ENCODE peak calls at places on chromosomes 11 and 22, in five cellular contexts. U is mesenchymal stem cell, G is H1, S is lower lobe of right lung, C is spleen. M is an unnamed sample. For H3K4me1, the result is how much of the 10 kb centered on the place peaks cover.

GRCh38 chr11:75873417-75874148 is 58.6 kb downstream of the UVRAG start:
- DNase-seq in U (no peak), G (no peak), S (no peak), C (no peak), M (no peak)

GRCh38 chr22:43169310-43170130 is 17.4 kb downstream of the TTLL12 start:
- DNase-seq in U (no peak), G (no peak), S (no peak), C (no peak), M (peak)

GRCh38 chr11:2825886-2826678 is 59.5 kb downstream of the CDKN1C start:
- DNase-seq in U (peak), G (no peak), S (peak), C (no peak), M (peak)

GRCh38 chr22:31538815-31539214 is 42.5 kb downstream of the SFI1 start:
- DNase-seq in U (no peak), G (no peak), S (no peak), C (no peak), M (no peak)

GRCh38 chr22:38728899-38729796 is 23.4 kb downstream of the GTPBP1 start:
- DNase-seq in U (no peak), G (no peak), S (no peak), C (peak), M (peak)

GRCh38 chr22:42608481-42609361 is 6.0 kb downstream of the POLDIP3 start:
- DNase-seq in U (peak), G (no peak), S (no peak), C (no peak), M (no peak)

GRCh38 chr11:134537941-134538340 is 125.9 kb upstream of the B3GAT1 start:
- DNase-seq in U (no peak), G (peak), S (no peak), C (no peak), M (no peak)

GRCh38 chr22:50175191-50175461 is 4.6 kb downstream of the PANX2 start:
- DNase-seq in U (no peak), G (no peak), S (no peak), C (no peak), M (no peak)

GRCh38 chr11:65355013-65355775 is 643 bp downstream of the TIGD3 start:
- DNase-seq in U (no peak), G (peak), S (peak), C (peak), M (no peak)

GRCh38 chr11:47938791-47939560 is 41.4 kb upstream of the PTPRJ start:
- DNase-seq in U (no peak), G (no peak), S (peak), C (no peak), M (no peak)

GRCh38 chr11:75585271-75585670 is 23.2 kb downstream of the SERPINH1 start:
- DNase-seq in U (no peak), G (no peak), S (no peak), C (no peak), M (no peak)

GRCh38 chr22:27748355-27749168 is 53.0 kb downstream of the MN1 start:
- DNase-seq in U (peak), G (peak), S (no peak), C (peak), M (no peak)

GRCh38 chr11:1979607-1980006 is 18.0 kb downstream of the H19 start:
- DNase-seq in U (no peak), G (no peak), S (no peak), C (peak), M (no peak)

GRCh38 chr11:132336781-132337535 is 966.5 kb downstream of the NTM start:
- DNase-seq in U (no peak), G (no peak), S (no peak), C (no peak), M (no peak)

GRCh38 chr11:125281831-125282595 is 117.5 kb downstream of the PKNOX2 start:
- DNase-seq in U (no peak), G (no peak), S (no peak), C (no peak), M (no peak)

GRCh38 chr11:110251837-110252236 is 44.6 kb downstream of the RDX start:
- DNase-seq in U (peak), G (no peak), S (no peak), C (no peak), M (no peak)

GRCh38 chr11:75090778-75091177 is 5.9 kb downstream of the OR2AT4 start:
- DNase-seq in U (no peak), G (no peak), S (no peak), C (no peak), M (no peak)

GRCh38 chr22:47059701-47060161 is 297.3 kb downstream of the TBC1D22A start:
- DNase-seq in U (no peak), G (no peak), S (no peak), C (peak), M (no peak)

GRCh38 chr11:125162743-125163142 is 1.8 kb upstream of the PKNOX2 start:
- DNase-seq in U (no peak), G (no peak), S (no peak), C (no peak), M (no peak)

GRCh38 chr22:38353142-38353629 is 36.0 kb upstream of the CSNK1E start:
- DNase-seq in U (peak), G (peak), S (peak), C (peak), M (peak)

GRCh38 chr11:84714316-84714780 is 912.8 kb downstream of the DLG2 start:
- DNase-seq in U (peak), G (peak), S (peak), C (peak), M (peak)

GRCh38 chr22:46561435-46561905 is 24.1 kb upstream of the CELSR1 start:
- DNase-seq in U (no peak), G (no peak), S (peak), C (peak), M (peak)

GRCh38 chr11:128361451-128362020 is 225.8 kb downstream of the ETS1 start:
- DNase-seq in U (peak), G (no peak), S (no peak), C (no peak), M (no peak)

GRCh38 chr22:22692707-22693530 is 48.5 kb downstream of the GGTLC2 start:
- DNase-seq in U (no peak), G (peak), S (no peak), C (peak), M (no peak)

GRCh38 chr11:57308426-57309060 is 16.2 kb downstream of the TNKS1BP1 start:
- DNase-seq in U (no peak), G (no peak), S (no peak), C (peak), M (no peak)
- H3K4me1 ChIP-seq in U (half or more), G (under half), S (half or more), C (under half), M (under half)

GRCh38 chr11:19810852-19811251 is 98.2 kb downstream of the NAV2 start:
- DNase-seq in U (no peak), G (no peak), S (no peak), C (no peak), M (no peak)
- H3K27ac ChIP-seq in U (no peak), G (no peak), S (no peak), C (no peak), M (no peak)

GRCh38 chr11:11845551-11845950 is 3.8 kb downstream of the USP47 start:
- DNase-seq in U (no peak), G (no peak), S (no peak), C (no peak), M (no peak)

GRCh38 chr11:11845066-11845465 is 3.3 kb downstream of the USP47 start:
- DNase-seq in U (no peak), G (no peak), S (no peak), C (no peak), M (no peak)

GRCh38 chr11:11843233-11843632 is 1.5 kb downstream of the USP47 start:
- DNase-seq in U (peak), G (no peak), S (no peak), C (no peak), M (no peak)

GRCh38 chr11:11843642-11844041 is 1.9 kb downstream of the USP47 start:
- DNase-seq in U (no peak), G (no peak), S (no peak), C (no peak), M (no peak)

DNA sequence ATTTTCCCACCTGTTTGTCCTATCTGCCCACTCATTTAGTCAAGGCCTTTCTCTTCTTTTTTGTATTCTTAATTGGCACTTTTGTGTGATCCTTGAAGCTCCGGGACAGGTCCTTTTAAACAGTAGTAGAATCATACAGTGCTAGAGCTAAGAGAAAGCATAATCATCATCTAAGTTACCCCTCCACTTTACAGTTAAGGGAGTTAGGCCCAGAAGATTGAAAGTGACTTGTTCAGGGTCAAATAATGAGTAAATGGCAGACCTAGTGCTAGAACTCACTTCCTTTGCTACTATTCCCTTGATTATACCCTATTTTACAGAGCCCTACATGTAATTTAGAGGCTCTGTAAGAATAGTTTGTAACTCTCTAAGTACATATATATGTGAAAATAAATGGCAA is 2.5 kb downstream of the USP47 start:
- DNase-seq in U (no peak), G (no peak), S (no peak), C (no peak), M (no peak)
- H3K4me3 ChIP-seq in U (no peak), G (no peak), S (peak), C (peak), M (no peak)

GRCh38 chr11:12683857-12684256 is 9.6 kb downstream of the TEAD1 start:
- DNase-seq in U (peak), G (no peak), S (no peak), C (no peak), M (no peak)

GRCh38 chr11:12686246-12687060 is 12.2 kb downstream of the TEAD1 start:
- DNase-seq in U (no peak), G (no peak), S (no peak), C (no peak), M (no peak)

GRCh38 chr11:12684354-12684753 is 10.1 kb downstream of the TEAD1 start:
- DNase-seq in U (no peak), G (no peak), S (no peak), C (no peak), M (no peak)

GRCh38 chr11:12684821-12685220 is 10.6 kb downstream of the TEAD1 start:
- DNase-seq in U (no peak), G (no peak), S (no peak), C (no peak), M (no peak)

GRCh38 chr11:12685229-12685628 is 11.0 kb downstream of the TEAD1 start:
- DNase-seq in U (no peak), G (no peak), S (no peak), C (no peak), M (no peak)
- H3K4me1 ChIP-seq in U (under half), G (half or more), S (under half), C (under half), M (under half)

DNA sequence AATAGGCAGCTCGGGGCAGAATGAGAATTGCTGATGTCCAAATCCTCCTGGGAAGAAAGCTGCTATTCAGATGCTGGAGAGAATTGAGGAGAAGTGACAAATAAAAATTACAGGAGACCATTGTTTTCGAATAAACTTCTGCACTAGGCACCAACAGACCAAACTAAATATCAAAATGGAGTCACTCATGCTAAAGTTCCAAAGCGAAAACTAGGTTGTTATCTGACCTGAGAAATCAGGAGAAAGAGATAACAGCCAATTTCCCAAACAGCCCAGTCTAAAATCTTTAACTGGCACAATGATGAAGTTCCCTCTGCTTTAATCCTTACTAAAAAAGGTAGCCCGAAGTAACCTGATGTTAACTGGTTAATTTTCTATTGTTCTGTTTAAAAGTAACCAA is 112.8 kb upstream of the APOA1 start:
- DNase-seq in U (no peak), G (no peak), S (no peak), C (no peak), M (no peak)
- H3K27ac ChIP-seq in U (no peak), G (no peak), S (no peak), C (no peak), M (no peak)

DNA sequence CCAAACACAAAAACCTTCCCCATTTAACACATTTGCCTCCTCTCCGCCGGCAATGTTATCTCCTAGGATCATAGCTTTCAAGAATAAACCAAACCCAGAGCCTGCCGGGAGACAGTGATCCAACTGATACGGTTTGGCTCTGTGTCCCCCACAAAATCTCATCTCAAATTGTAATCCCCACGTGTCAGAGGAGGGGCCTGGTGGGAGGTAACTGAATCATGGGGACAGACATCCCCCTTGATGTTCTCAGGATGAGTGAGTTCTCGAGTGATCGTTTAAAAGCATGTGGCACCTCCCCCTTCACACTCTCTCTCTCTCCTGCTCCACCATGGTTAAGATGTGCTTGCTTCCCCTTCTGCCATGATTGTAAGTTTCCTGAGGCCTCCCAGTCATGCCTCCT is 33.3 kb downstream of the RBFOX2 start:
- DNase-seq in U (no peak), G (no peak), S (no peak), C (no peak), M (no peak)
- H3K4me3 ChIP-seq in U (no peak), G (no peak), S (no peak), C (no peak), M (no peak)

GRCh38 chr11:71269603-71270511 is 17.5 kb upstream of the SHANK2 start:
- DNase-seq in U (no peak), G (peak), S (no peak), C (no peak), M (no peak)
- H3K4me1 ChIP-seq in U (under half), G (under half), S (under half), C (under half), M (under half)

GRCh38 chr11:66905631-66906030 is 48.8 kb downstream of the LRFN4 start:
- DNase-seq in U (no peak), G (no peak), S (no peak), C (no peak), M (no peak)
- H3K27ac ChIP-seq in U (no peak), G (no peak), S (no peak), C (no peak), M (no peak)